ENCODE peak calls at places on chromosomes 13 and 19, in four cellular contexts. G is PC-9, Y is colonic mucosa, E is heart right ventricle. A is an unnamed sample.

GRCh38 chr13:96373597-96373996 is 283.7 kb downstream of the HS6ST3 start:
- DNase-seq in G (no peak), Y (no peak), E (no peak), A (no peak)

GRCh38 chr19:34350161-34350561 is 14.8 kb upstream of the GPI start:
- DNase-seq in G (no peak), Y (no peak), E (no peak), A (no peak)

GRCh38 chr19:50258918-50259372 is 55.5 kb downstream of the MYH14 start:
- DNase-seq in G (no peak), Y (peak; percentile 34), E (peak; percentile 23), A (no peak)

GRCh38 chr19:46992699-46993535 is 26.7 kb upstream of the NPAS1 start:
- DNase-seq in G (no peak), Y (no peak), E (peak; percentile 63), A (no peak)

GRCh38 chr13:108595416-108596257 is 33.8 kb upstream of the MYO16 start:
- DNase-seq in G (no peak), Y (no peak), E (no peak), A (no peak)

GRCh38 chr13:32117696-32118095 is 86.1 kb downstream of the FRY start:
- DNase-seq in G (no peak), Y (no peak), E (peak; percentile 38), A (no peak)

GRCh38 chr13:98890186-98890585 is 87.7 kb downstream of the DOCK9 start:
- DNase-seq in G (peak; percentile 52), Y (no peak), E (no peak), A (peak; percentile 86)

GRCh38 chr19:45670670-45671453 is 2.8 kb downstream of the GIPR start:
- DNase-seq in G (peak; percentile 81), Y (peak; percentile 97), E (peak; percentile 75), A (peak; percentile 28)

GRCh38 chr13:75101997-75102720 is 379.8 kb downstream of the TBC1D4 start:
- DNase-seq in G (no peak), Y (no peak), E (no peak), A (peak; percentile 11)

GRCh38 chr13:109647046-109647445 is 139.3 kb downstream of the IRS2 start:
- DNase-seq in G (peak; percentile 98), Y (no peak), E (no peak), A (peak; percentile 51)

GRCh38 chr19:18086590-18087138 is at the start of gene IL12RB1:
- DNase-seq in G (no peak), Y (no peak), E (no peak), A (no peak)

GRCh38 chr19:58395979-58396627 is 647 bp downstream of the RNF225 start:
- DNase-seq in G (no peak), Y (no peak), E (no peak), A (no peak)

GRCh38 chr13:44312898-44313551 is 60.6 kb upstream of the SERP2 start:
- DNase-seq in G (peak; percentile 93), Y (peak; percentile 6), E (no peak), A (peak; percentile 98)

GRCh38 chr19:1295169-1296012 is 9.7 kb downstream of the EFNA2 start:
- DNase-seq in G (no peak), Y (no peak), E (peak; percentile 24), A (no peak)

GRCh38 chr19:9289231-9289884 is 20.3 kb downstream of the ZNF699 start:
- DNase-seq in G (no peak), Y (no peak), E (no peak), A (no peak)

GRCh38 chr13:97298816-97299215 is 76.7 kb downstream of the MBNL2 start:
- DNase-seq in G (no peak), Y (no peak), E (no peak), A (no peak)

GRCh38 chr13:64688893-64689677 is 2541.1 kb downstream of the PCDH9 start:
- DNase-seq in G (peak; percentile 78), Y (no peak), E (no peak), A (peak; percentile 64)

GRCh38 chr19:35264281-35265125 is 4.3 kb upstream of the USF2 start:
- DNase-seq in G (no peak), Y (no peak), E (no peak), A (no peak)

GRCh38 chr13:98492335-98493034 is 84.4 kb downstream of the STK24 start:
- DNase-seq in G (no peak), Y (no peak), E (no peak), A (no peak)

GRCh38 chr13:110233682-110234280 is 73.2 kb downstream of the COL4A1 start:
- DNase-seq in G (no peak), Y (no peak), E (no peak), A (no peak)

GRCh38 chr19:44576843-44577565 is 36.4 kb upstream of the IGSF23 start:
- DNase-seq in G (peak; percentile 69), Y (peak; percentile 59), E (no peak), A (peak; percentile 56)
- TF ChIP-seq CTCF in G (peak; percentile 80), Y (peak; percentile 49), E (peak; percentile 51), A (peak; percentile 79)

GRCh38 chr19:14520543-14520942 is 2.3 kb upstream of the DNAJB1 start:
- DNase-seq in G (no peak), Y (no peak), E (no peak), A (no peak)
- H3K4me1 ChIP-seq in G (peaks cover 34% of the 10 kb centered on the region), Y (peaks cover 16% of the 10 kb centered on the region), E (peaks cover 19% of the 10 kb centered on the region), A (peaks cover 35% of the 10 kb centered on the region)

DNA sequence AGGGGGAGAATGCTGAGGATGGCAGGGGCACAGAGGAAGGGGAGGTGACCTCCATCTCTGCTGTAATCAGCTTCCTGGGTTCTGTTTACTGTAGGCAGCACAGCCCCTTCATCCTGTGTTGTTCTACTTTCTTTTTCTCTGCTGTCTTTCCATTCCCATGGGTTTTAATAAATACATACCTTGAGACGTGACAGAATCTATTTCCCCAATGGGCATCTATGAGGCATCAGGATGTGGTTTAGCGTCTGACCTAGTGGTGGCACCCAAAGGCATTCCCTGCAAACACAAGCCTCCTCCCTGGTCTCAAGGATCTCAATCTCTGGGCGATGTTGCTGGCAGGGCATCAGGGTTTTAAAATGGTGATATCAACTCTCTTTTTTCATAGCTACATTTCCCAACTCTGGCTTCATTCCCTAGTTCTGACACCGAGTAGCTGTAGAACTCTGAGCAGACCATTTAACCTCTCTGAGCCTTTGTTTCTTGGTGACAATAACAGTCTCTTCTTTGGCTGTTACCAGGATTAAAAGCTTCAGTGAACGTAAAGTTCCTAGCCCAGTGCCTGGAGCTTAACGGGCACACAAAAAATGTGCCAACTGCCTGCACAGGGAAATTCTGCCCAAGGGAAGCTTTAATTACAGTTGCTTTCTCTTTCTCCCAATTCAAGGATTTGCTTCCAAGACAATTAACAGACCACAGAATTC is 60.9 kb downstream of the ALOX5AP start:
- DNase-seq in G (peak; percentile 96), Y (no peak), E (no peak), A (peak; percentile 80)
- TF ChIP-seq CTCF in G (no peak), Y (no peak), E (no peak), A (no peak)

DNA sequence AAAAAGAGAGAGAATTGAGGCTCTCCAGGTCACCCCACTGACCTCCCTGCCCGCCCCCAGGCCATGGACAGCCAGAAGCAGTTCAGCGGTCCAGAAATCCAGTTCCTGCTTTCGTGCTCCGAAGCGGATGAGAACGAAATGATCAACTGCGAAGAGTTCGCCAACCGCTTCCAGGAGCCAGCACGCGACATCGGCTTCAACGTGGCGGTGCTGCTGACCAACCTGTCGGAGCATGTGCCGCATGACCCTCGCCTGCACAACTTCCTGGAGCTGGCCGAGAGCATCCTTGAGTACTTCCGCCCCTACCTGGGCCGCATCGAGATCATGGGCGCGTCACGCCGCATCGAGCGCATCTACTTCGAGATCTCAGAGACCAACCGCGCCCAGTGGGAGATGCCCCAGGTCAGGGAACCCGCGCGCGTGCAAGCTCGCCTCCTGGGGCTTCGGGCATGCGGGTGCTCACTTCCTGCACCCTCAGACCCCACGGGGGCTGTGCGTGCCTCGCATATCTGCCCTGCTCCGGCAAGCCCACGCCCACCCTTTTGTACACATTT is 56.6 kb downstream of the MAP4K1 start:
- DNase-seq in G (no peak), Y (no peak), E (no peak), A (no peak)
- H3K4me1 ChIP-seq in G (peaks cover 7% of the 10 kb centered on the region), Y (no peaks in the 10 kb centered on the region), E (no peaks in the 10 kb centered on the region), A (peaks cover 24% of the 10 kb centered on the region)

GRCh38 chr19:28972144-28972543 is 240.8 kb downstream of the UQCRFS1 start:
- DNase-seq in G (no peak), Y (no peak), E (no peak), A (no peak)

GRCh38 chr19:28980236-28980868 is 232.6 kb downstream of the UQCRFS1 start:
- DNase-seq in G (no peak), Y (no peak), E (no peak), A (no peak)

GRCh38 chr19:28981994-28982393 is 231.0 kb downstream of the UQCRFS1 start:
- DNase-seq in G (no peak), Y (no peak), E (no peak), A (no peak)

DNA sequence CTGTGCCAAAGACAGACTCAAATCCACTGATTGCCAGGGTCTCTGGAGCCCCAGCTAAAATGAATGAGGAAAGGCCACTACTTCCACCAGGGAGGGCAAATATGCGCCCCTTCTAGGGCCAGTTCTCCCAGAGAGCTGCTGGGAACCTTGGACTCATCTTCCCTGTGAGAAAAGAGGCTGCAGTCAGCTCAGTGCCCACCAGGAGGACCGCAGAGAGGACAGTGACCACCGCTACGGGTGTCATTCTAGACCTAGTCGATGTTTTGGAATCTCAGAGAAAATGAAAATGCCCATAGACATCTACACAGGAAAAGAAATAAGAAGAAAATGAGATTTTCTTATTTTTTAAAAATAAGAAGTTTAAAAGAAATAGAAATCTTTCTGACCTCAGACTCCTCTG is 235.1 kb downstream of the UQCRFS1 start:
- DNase-seq in G (no peak), Y (no peak), E (no peak), A (no peak)
- TF ChIP-seq CTCF in G (peak; percentile 14), Y (no peak), E (no peak), A (no peak)